ENCODE peak calls at places on chromosomes 11 and 22, in nine cellular contexts. Q is stimulated activated CD4-positive, alpha-beta T cell treated with anti-CD3 and anti-CD28 coated beads, Interleukin-4, amount 100 ng/mL, for 48 hours; L is ovary; I is anterior cingulate cortex; J is WTC11; N is stomach; A is T-helper 1 cell; T is SW480; R is HTR-8/SVneo. E is an unnamed sample.

GRCh38 chr22:36027960-36028645 is 521 bp downstream of the RBFOX2 start:
- DNase-seq in Q (no peak), L (no peak), I (no peak), J (peak; percentile 67), N (no peak), A (no peak), T (peak; percentile 22), R (no peak), E (peak; percentile 61)

GRCh38 chr11:1882265-1883238 is 9.1 kb downstream of the PRR33 start:
- DNase-seq in Q (peak; percentile 70), L (peak; percentile 79), I (peak; percentile 14), J (peak; percentile 89), N (peak; percentile 82), A (peak; percentile 70), T (peak; percentile 42), R (peak; percentile 83), E (peak; percentile 79)

GRCh38 chr11:106763516-106763915 is 254.8 kb downstream of the GUCY1A2 start:
- DNase-seq in Q (no peak), L (no peak), I (no peak), J (no peak), N (no peak), A (no peak), T (no peak), R (no peak), E (no peak)

GRCh38 chr11:5280582-5281102 is 10.9 kb upstream of the HBE1 start:
- DNase-seq in Q (peak; percentile 3), L (peak; percentile 66), I (no peak), J (peak; percentile 49), N (peak; percentile 45), A (no peak), T (peak; percentile 92), R (peak; percentile 78), E (no peak)

GRCh38 chr11:34356918-34357645 is 728 bp downstream of the ABTB2 start:
- DNase-seq in Q (peak; percentile 31), L (peak; percentile 47), I (no peak), J (peak; percentile 59), N (peak; percentile 63), A (peak; percentile 31), T (peak; percentile 73), R (no peak), E (peak; percentile 66)

GRCh38 chr22:36425977-36426523 is 38.3 kb upstream of the MYH9 start:
- DNase-seq in Q (no peak), L (peak; percentile 66), I (no peak), J (no peak), N (no peak), A (no peak), T (no peak), R (no peak), E (no peak)

GRCh38 chr11:57982763-57983162 is 40.9 kb upstream of the OR9Q1 start:
- DNase-seq in Q (no peak), L (no peak), I (no peak), J (no peak), N (no peak), A (no peak), T (no peak), R (no peak), E (no peak)

GRCh38 chr11:65558002-65558784 is at the start of gene LTBP3:
- DNase-seq in Q (no peak), L (peak; percentile 85), I (peak; percentile 72), J (peak; percentile 60), N (peak; percentile 87), A (peak; percentile 23), T (peak; percentile 87), R (peak; percentile 62), E (no peak)

GRCh38 chr22:22558071-22558971 is 744 bp downstream of the PRAME start:
- DNase-seq in Q (no peak), L (no peak), I (no peak), J (no peak), N (no peak), A (no peak), T (no peak), R (no peak), E (no peak)

GRCh38 chr11:112363527-112363926 is 102.9 kb upstream of the PLET1 start:
- DNase-seq in Q (no peak), L (no peak), I (no peak), J (no peak), N (no peak), A (no peak), T (no peak), R (no peak), E (no peak)

GRCh38 chr11:36931167-36931566 is 333.1 kb upstream of the RAG2 start:
- DNase-seq in Q (no peak), L (no peak), I (no peak), J (no peak), N (no peak), A (no peak), T (no peak), R (no peak), E (no peak)

E was measured in natural killer cell treated with Interleukin-12 subunit alpha and Interleukin-12 subunit beta and Interleukin-15 and Interleukin-18, amount 100 ng/mL, for 72 hours.